ENCODE peak calls at places on chromosomes 16 and 17, in five cellular contexts. One of them, this sample, is unnamed.

GRCh38 chr17:71024172-71024571 is 854.8 kb downstream of the KCNJ2 start:
- DNase-seq in GM12878: no peak
- DNase-seq in K562: no peak
- DNase-seq in A549: no peak
- DNase-seq in GM23338: no peak
- DNase-seq in this sample: no peak

GRCh38 chr16:22402191-22402590 is 27.8 kb upstream of the CDR2 start:
- DNase-seq in GM12878: no peak
- DNase-seq in K562: no peak
- DNase-seq in A549: no peak
- DNase-seq in GM23338: no peak
- DNase-seq in this sample: no peak

GRCh38 chr16:84985079-84986065 is 26.0 kb downstream of the ZDHHC7 start:
- DNase-seq in GM23338: no peak
- DNase-seq in A549: no peak
- DNase-seq in GM12878: no peak
- DNase-seq in K562: peak; percentile 41
- DNase-seq in this sample: no peak

GRCh38 chr17:47895254-47895855 is 681 bp upstream of the SP2 start:
- DNase-seq in K562: no peak
- DNase-seq in GM12878: no peak
- DNase-seq in A549: peak; percentile 31
- DNase-seq in GM23338: no peak
- DNase-seq in this sample: no peak

GRCh38 chr16:29993903-29994612 is 1.4 kb downstream of the HIRIP3 start:
- DNase-seq in GM23338: no peak
- DNase-seq in A549: no peak
- DNase-seq in K562: no peak
- DNase-seq in GM12878: no peak
- DNase-seq in this sample: no peak

GRCh38 chr16:66041907-66042306 is 324.6 kb upstream of the CDH5 start:
- DNase-seq in A549: no peak
- DNase-seq in K562: no peak
- DNase-seq in GM23338: no peak
- DNase-seq in GM12878: no peak
- DNase-seq in this sample: no peak

GRCh38 chr17:16537130-16537458 is 31.9 kb downstream of the ZNF287 start:
- DNase-seq in A549: no peak
- DNase-seq in GM23338: no peak
- DNase-seq in K562: no peak
- DNase-seq in GM12878: no peak
- DNase-seq in this sample: no peak

GRCh38 chr16:34078697-34079096 is 619.3 kb downstream of the TP53TG3F start:
- DNase-seq in A549: no peak
- DNase-seq in GM23338: no peak
- DNase-seq in K562: no peak
- DNase-seq in GM12878: no peak
- DNase-seq in this sample: no peak

GRCh38 chr16:58063377-58064076 is 38.0 kb downstream of the MMP15 start:
- DNase-seq in A549: no peak
- DNase-seq in GM12878: no peak
- DNase-seq in GM23338: no peak
- DNase-seq in K562: no peak
- DNase-seq in this sample: no peak

GRCh38 chr17:42566873-42567573 is at the start of gene MLX:
- DNase-seq in GM12878: peak; percentile 68
- DNase-seq in K562: peak; percentile 100
- DNase-seq in GM23338: peak; percentile 96
- DNase-seq in A549: peak; percentile 100
- DNase-seq in this sample: peak; percentile 91

GRCh38 chr17:6530324-6530920 is 25.9 kb downstream of the PITPNM3 start:
- DNase-seq in GM23338: no peak
- DNase-seq in K562: no peak
- DNase-seq in A549: no peak
- DNase-seq in GM12878: no peak
- DNase-seq in this sample: no peak

GRCh38 chr17:7330099-7331015 is 1.2 kb upstream of the NEURL4 start:
- DNase-seq in GM23338: peak; percentile 92
- DNase-seq in A549: peak; percentile 100
- DNase-seq in GM12878: no peak
- DNase-seq in K562: peak; percentile 80
- DNase-seq in this sample: peak; percentile 76

GRCh38 chr16:82432261-82432660 is 194.5 kb upstream of the CDH13 start:
- DNase-seq in GM12878: no peak
- DNase-seq in K562: no peak
- DNase-seq in A549: no peak
- DNase-seq in GM23338: no peak
- DNase-seq in this sample: no peak

GRCh38 chr16:14496786-14497185 is 133.3 kb downstream of the PARN start:
- DNase-seq in GM23338: no peak
- DNase-seq in K562: no peak
- DNase-seq in A549: no peak
- DNase-seq in GM12878: no peak
- DNase-seq in this sample: no peak

GRCh38 chr17:65104973-65105372 is 32.2 kb upstream of the RGS9 start:
- DNase-seq in GM23338: no peak
- DNase-seq in K562: no peak
- DNase-seq in A549: no peak
- DNase-seq in GM12878: no peak
- DNase-seq in this sample: no peak

GRCh38 chr16:62661435-62661834 is 625.2 kb upstream of the CDH8 start:
- DNase-seq in A549: no peak
- DNase-seq in GM12878: no peak
- DNase-seq in GM23338: no peak
- DNase-seq in K562: no peak
- DNase-seq in this sample: no peak

GRCh38 chr16:17469011-17469741 is 1.6 kb downstream of the XYLT1 start:
- DNase-seq in GM23338: no peak
- DNase-seq in GM12878: no peak
- DNase-seq in A549: no peak
- DNase-seq in K562: no peak
- DNase-seq in this sample: no peak

GRCh38 chr16:10749680-10750035 is 6.0 kb downstream of the NUBP1 start:
- DNase-seq in GM12878: no peak
- DNase-seq in K562: no peak
- DNase-seq in A549: no peak
- DNase-seq in GM23338: no peak
- DNase-seq in this sample: no peak

GRCh38 chr16:77585852-77586251 is 136.5 kb upstream of the NUDT7 start:
- DNase-seq in GM23338: no peak
- DNase-seq in K562: no peak
- DNase-seq in A549: peak; percentile 46
- DNase-seq in GM12878: no peak
- DNase-seq in this sample: no peak

GRCh38 chr17:32513579-32513978 is 26.8 kb downstream of the CDK5R1 start:
- DNase-seq in GM12878: no peak
- DNase-seq in GM23338: no peak
- DNase-seq in A549: no peak
- DNase-seq in K562: no peak
- DNase-seq in this sample: no peak

GRCh38 chr16:11696266-11697012 is 28.2 kb downstream of the SNN start:
- DNase-seq in A549: no peak
- DNase-seq in K562: no peak
- DNase-seq in GM23338: no peak
- DNase-seq in GM12878: no peak
- DNase-seq in this sample: no peak

GRCh38 chr16:72425571-72426341 is 253.8 kb upstream of the PMFBP1 start:
- DNase-seq in GM12878: no peak
- DNase-seq in K562: no peak
- DNase-seq in A549: no peak
- DNase-seq in GM23338: no peak
- DNase-seq in this sample: no peak

GRCh38 chr17:27293359-27293897 is 486 bp upstream of the WSB1 start:
- DNase-seq in K562: peak; percentile 22
- DNase-seq in GM12878: no peak
- DNase-seq in A549: no peak
- DNase-seq in GM23338: no peak
- DNase-seq in this sample: no peak

GRCh38 chr17:49762148-49762941 is 1.6 kb downstream of the FAM117A start:
- DNase-seq in A549: no peak
- DNase-seq in GM12878: no peak
- DNase-seq in GM23338: no peak
- DNase-seq in K562: no peak
- DNase-seq in this sample: no peak

GRCh38 chr16:67150058-67150832 is 553 bp downstream of the B3GNT9 start:
- DNase-seq in A549: peak; percentile 51
- DNase-seq in GM23338: peak; percentile 83
- DNase-seq in GM12878: no peak
- DNase-seq in K562: peak; percentile 81
- DNase-seq in this sample: no peak

GRCh38 chr16:77459534-77460412 is 24.9 kb upstream of the ADAMTS18 start:
- DNase-seq in K562: no peak
- DNase-seq in GM12878: no peak
- DNase-seq in GM23338: no peak
- DNase-seq in A549: no peak
- DNase-seq in this sample: no peak

GRCh38 chr16:1167276-1168107 is 14.6 kb downstream of the CACNA1H start:
- DNase-seq in GM12878: no peak
- DNase-seq in K562: no peak
- DNase-seq in GM23338: peak; percentile 65
- DNase-seq in A549: no peak
- DNase-seq in this sample: no peak

GRCh38 chr16:85443531-85443930 is 169.6 kb upstream of the GSE1 start:
- DNase-seq in GM23338: no peak
- DNase-seq in A549: no peak
- DNase-seq in K562: no peak
- DNase-seq in GM12878: no peak
- DNase-seq in this sample: no peak

GRCh38 chr16:89491974-89492687 is 1.8 kb upstream of the ANKRD11 start:
- DNase-seq in GM23338: no peak
- DNase-seq in GM12878: no peak
- DNase-seq in A549: no peak
- DNase-seq in K562: peak; percentile 55
- DNase-seq in this sample: no peak

GRCh38 chr17:69820881-69821473 is 254.0 kb upstream of the KCNJ16 start:
- DNase-seq in K562: no peak
- DNase-seq in GM23338: no peak
- DNase-seq in GM12878: no peak
- DNase-seq in A549: no peak
- DNase-seq in this sample: no peak

GRCh38 chr17:44751806-44752205 is 7.0 kb upstream of the ADAM11 start:
- DNase-seq in GM12878: no peak
- DNase-seq in GM23338: no peak
- DNase-seq in A549: no peak
- DNase-seq in K562: no peak
- DNase-seq in this sample: no peak

GRCh38 chr17:79070266-79070880 is 4.3 kb upstream of the ENGASE start:
- DNase-seq in K562: no peak
- DNase-seq in A549: no peak
- DNase-seq in GM12878: no peak
- DNase-seq in GM23338: no peak
- DNase-seq in this sample: no peak

GRCh38 chr17:12312692-12313091 is 292.0 kb downstream of the MAP2K4 start:
- DNase-seq in GM23338: no peak
- DNase-seq in K562: no peak
- DNase-seq in A549: no peak
- DNase-seq in GM12878: no peak
- DNase-seq in this sample: no peak

GRCh38 chr17:41307647-41308046 is 1.5 kb downstream of the KRTAP16-1 start:
- DNase-seq in K562: no peak
- DNase-seq in A549: no peak
- DNase-seq in GM12878: no peak
- DNase-seq in GM23338: no peak
- DNase-seq in this sample: no peak
- TF ChIP-seq JUNB in K562: no peak
- TF ChIP-seq JUNB in A549: no peak
- TF ChIP-seq JUNB in GM12878: no peak
- TF ChIP-seq JUNB in GM23338: no peak
- TF ChIP-seq JUNB in this sample: no peak

GRCh38 chr17:59126809-59127417 is 20.2 kb upstream of the TRIM37 start:
- DNase-seq in GM12878: no peak
- DNase-seq in GM23338: no peak
- DNase-seq in K562: no peak
- DNase-seq in A549: no peak
- DNase-seq in this sample: no peak

GRCh38 chr17:59129814-59130213 is 23.1 kb upstream of the TRIM37 start:
- DNase-seq in GM23338: no peak
- DNase-seq in K562: no peak
- DNase-seq in GM12878: no peak
- DNase-seq in A549: no peak
- DNase-seq in this sample: no peak

GRCh38 chr17:59131131-59131530 is 23.9 kb downstream of the SKA2 start:
- DNase-seq in GM23338: no peak
- DNase-seq in GM12878: no peak
- DNase-seq in A549: no peak
- DNase-seq in K562: no peak
- DNase-seq in this sample: no peak
- TF ChIP-seq JUNB in GM23338: no peak
- TF ChIP-seq JUNB in GM12878: no peak
- TF ChIP-seq JUNB in A549: no peak
- TF ChIP-seq JUNB in K562: no peak
- TF ChIP-seq JUNB in this sample: no peak

GRCh38 chr17:67555855-67556254 is 161.9 kb upstream of the NOL11 start:
- DNase-seq in A549: no peak
- DNase-seq in GM23338: no peak
- DNase-seq in K562: no peak
- DNase-seq in GM12878: no peak
- DNase-seq in this sample: no peak
- TF ChIP-seq JUNB in A549: no peak
- TF ChIP-seq JUNB in GM23338: no peak
- TF ChIP-seq JUNB in K562: no peak
- TF ChIP-seq JUNB in GM12878: no peak
- TF ChIP-seq JUNB in this sample: no peak

GRCh38 chr16:24315343-24315742 is 59.2 kb downstream of the CACNG3 start:
- DNase-seq in A549: no peak
- DNase-seq in GM23338: no peak
- DNase-seq in K562: no peak
- DNase-seq in GM12878: no peak
- DNase-seq in this sample: no peak

DNA sequence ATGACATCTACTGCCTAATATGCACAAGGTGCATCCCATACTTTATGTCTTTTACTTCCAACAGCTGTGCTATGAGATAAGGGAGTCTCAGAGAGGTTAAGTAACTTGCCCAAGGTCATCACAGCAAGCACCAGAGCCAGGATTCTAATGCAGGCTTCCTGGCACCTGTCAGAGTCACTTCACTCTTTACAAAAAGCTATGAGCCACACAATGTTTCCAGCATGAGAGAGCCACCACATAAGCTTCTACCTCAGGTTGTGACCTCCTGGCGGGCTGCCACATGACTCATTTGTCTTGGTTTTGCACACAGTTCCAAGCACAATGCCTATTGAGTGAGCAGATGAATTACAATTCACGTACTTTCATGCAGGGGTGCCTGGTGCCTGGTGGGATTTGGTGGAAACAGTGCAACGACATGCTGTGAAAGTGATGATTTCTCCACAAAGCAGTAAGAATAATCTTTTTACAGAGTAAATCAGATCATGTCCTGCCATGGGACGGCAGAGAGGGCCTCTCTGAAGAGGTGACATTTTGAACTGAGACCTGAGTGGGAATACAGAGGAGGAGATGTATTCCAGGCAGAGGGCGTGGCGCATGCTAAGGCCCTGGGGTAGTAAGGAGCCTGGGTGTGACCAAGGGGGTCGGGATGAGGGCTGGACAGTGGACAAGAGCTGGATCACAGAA is 53.2 kb downstream of the CACNG3 start:
- DNase-seq in A549: no peak
- DNase-seq in GM23338: no peak
- DNase-seq in GM12878: no peak
- DNase-seq in K562: peak; percentile 16
- DNase-seq in this sample: peak; percentile 50
- TF ChIP-seq JUNB in A549: no peak
- TF ChIP-seq JUNB in GM23338: no peak
- TF ChIP-seq JUNB in GM12878: no peak
- TF ChIP-seq JUNB in K562: no peak
- TF ChIP-seq JUNB in this sample: no peak